ENCODE peak calls at places on chromosomes 4 and X, in five cellular contexts. Q, F, G, Z and O are unnamed samples.

GRCh38 chr4:171891038-171891437 is 77.8 kb downstream of the GALNTL6 start:
- DNase-seq in Q (no peak), F (no peak), G (no peak), Z (peak; percentile 15), O (no peak)

GRCh38 chr4:23324291-23324690 is 565.6 kb downstream of the PPARGC1A start:
- DNase-seq in Q (peak; percentile 18), F (no peak), G (no peak), Z (no peak), O (no peak)

GRCh38 chrX:98357146-98357545 is 1473.4 kb downstream of the RPA4 start:
- DNase-seq in Q (no peak), F (no peak), G (no peak), Z (no peak), O (no peak)

GRCh38 chrX:68684291-68684918 is 36.9 kb downstream of the STARD8 start:
- DNase-seq in Q (peak; percentile 13), F (peak; percentile 83), G (no peak), Z (peak; percentile 10), O (no peak)

GRCh38 chr4:1500966-1501753 is 94.9 kb upstream of the NKX1-1 start:
- DNase-seq in Q (no peak), F (no peak), G (peak; percentile 6), Z (no peak), O (no peak)

GRCh38 chrX:101071585-101071984 is 7.1 kb upstream of the TMEM35A start:
- DNase-seq in Q (no peak), F (no peak), G (no peak), Z (no peak), O (no peak)

GRCh38 chr4:182179105-182179504 is 64.1 kb upstream of the TENM3 start:
- DNase-seq in Q (no peak), F (no peak), G (no peak), Z (peak; percentile 88), O (no peak)

GRCh38 chrX:124421898-124422622 is 75.7 kb downstream of the SH2D1A start:
- DNase-seq in Q (peak; percentile 0), F (no peak), G (no peak), Z (no peak), O (no peak)

GRCh38 chr4:184427687-184428086 is 46.7 kb downstream of the IRF2 start:
- DNase-seq in Q (no peak), F (no peak), G (no peak), Z (no peak), O (no peak)

GRCh38 chr4:121072080-121072835 is at the start of gene NDNF:
- DNase-seq in Q (peak; percentile 55), F (peak; percentile 51), G (peak; percentile 13), Z (peak; percentile 42), O (no peak)

GRCh38 chrX:136166221-136166855 is 19.0 kb downstream of the FHL1 start:
- DNase-seq in Q (peak; percentile 64), F (no peak), G (no peak), Z (peak; percentile 70), O (no peak)
- H3K4me3 ChIP-seq in Q (no peak overlapping the region), F (no peak overlapping the region), G (no peak overlapping the region), Z (no peak overlapping the region), O (no peak overlapping the region)

GRCh38 chr4:86895692-86896488 is 3.7 kb upstream of the C4orf36 start:
- DNase-seq in Q (peak; percentile 78), F (no peak), G (no peak), Z (peak; percentile 85), O (peak; percentile 34)

GRCh38 chr4:86893136-86893535 is 914 bp upstream of the C4orf36 start:
- DNase-seq in Q (no peak), F (no peak), G (no peak), Z (no peak), O (no peak)

GRCh38 chr4:86891785-86892638 is at the start of gene C4orf36:
- DNase-seq in Q (peak; percentile 41), F (peak; percentile 69), G (peak; percentile 60), Z (no peak), O (no peak)

GRCh38 chr4:86894465-86894864 is 2.2 kb upstream of the C4orf36 start:
- DNase-seq in Q (no peak), F (no peak), G (no peak), Z (no peak), O (no peak)

DNA sequence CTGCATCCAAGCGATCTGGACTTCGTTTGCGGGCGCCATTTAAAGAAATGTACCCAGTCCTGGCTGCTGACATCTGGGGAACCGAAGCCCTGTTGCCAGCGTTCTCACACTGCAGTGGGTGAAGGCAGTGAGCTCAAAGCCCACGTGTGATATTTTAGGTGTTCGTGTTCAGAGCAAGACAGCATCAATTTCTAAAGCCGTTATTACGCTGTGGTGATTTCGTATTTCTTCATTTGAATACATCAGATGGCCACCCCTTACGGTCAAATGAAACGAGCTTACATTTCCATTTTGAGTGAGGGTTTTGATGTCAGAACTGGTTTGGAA is 380 bp upstream of the C4orf36 start:
- DNase-seq in Q (no peak), F (no peak), G (no peak), Z (no peak), O (no peak)
- H3K4me3 ChIP-seq in Q (peak overlapping the region; percentile 82), F (peak overlapping the region; percentile 90), G (peak overlapping the region; percentile 57), Z (peak overlapping the region; percentile 72), O (peak overlapping the region; percentile 68)

GRCh38 chrX:106168107-106168506 is at the start of gene PWWP3B:
- DNase-seq in Q (peak; percentile 45), F (no peak), G (peak; percentile 55), Z (peak; percentile 80), O (no peak)
- H3K4me3 ChIP-seq in Q (peak within 1 kb of the TSS; percentile 20), F (no peak within 1 kb of the TSS), G (peak within 1 kb of the TSS; percentile 17), Z (peak within 1 kb of the TSS; percentile 58), O (no peak within 1 kb of the TSS)

GRCh38 chrX:95949588-95949987 is 735.1 kb upstream of the DIAPH2 start:
- DNase-seq in Q (no peak), F (no peak), G (no peak), Z (no peak), O (no peak)

GRCh38 chrX:95950679-95951078 is 734.0 kb upstream of the DIAPH2 start:
- DNase-seq in Q (no peak), F (no peak), G (no peak), Z (no peak), O (no peak)

GRCh38 chrX:95945528-95945927 is 739.1 kb upstream of the DIAPH2 start:
- DNase-seq in Q (no peak), F (no peak), G (no peak), Z (peak; percentile 1), O (no peak)
- H3K4me3 ChIP-seq in Q (no peak overlapping the region), F (no peak overlapping the region), G (no peak overlapping the region), Z (no peak overlapping the region), O (no peak overlapping the region)